ENCODE peak calls at places on chromosomes 7 and 10, in five cellular contexts. C, H, R, W and A are unnamed samples.

GRCh38 chr7:24115661-24116060 is 168.3 kb upstream of the NPY start:
- DNase-seq in R (no peak), H (no peak), W (no peak), C (no peak), A (no peak)

GRCh38 chr7:116216956-116217570 is 6.7 kb downstream of the TES start:
- DNase-seq in W (no peak), C (no peak), H (no peak), R (no peak), A (no peak)

GRCh38 chr10:1395025-1395981 is 339.1 kb downstream of the WDR37 start:
- DNase-seq in W (no peak), C (no peak), H (no peak), R (no peak), A (no peak)

GRCh38 chr7:100396421-100396982 is 23.2 kb downstream of the PILRA start:
- DNase-seq in W (no peak), R (no peak), H (peak), C (no peak), A (peak)

GRCh38 chr7:1693419-1693990 is 23.4 kb downstream of the ELFN1 start:
- DNase-seq in R (peak), W (no peak), C (peak), H (no peak), A (no peak)

GRCh38 chr10:43231523-43232078 is 35.3 kb downstream of the RASGEF1A start:
- DNase-seq in W (no peak), H (peak), C (peak), R (peak), A (no peak)

GRCh38 chr10:82668266-82668665 is 793.3 kb downstream of the NRG3 start:
- DNase-seq in R (no peak), C (no peak), W (no peak), H (no peak), A (no peak)

GRCh38 chr7:157586426-157586955 is 249.7 kb downstream of the DNAJB6 start:
- DNase-seq in H (no peak), W (no peak), C (no peak), R (peak), A (no peak)

GRCh38 chr7:144037414-144038096 is 11.2 kb upstream of the OR2A5 start:
- DNase-seq in C (no peak), W (no peak), H (no peak), R (no peak), A (no peak)

GRCh38 chr10:24344695-24345473 is 135.9 kb downstream of the KIAA1217 start:
- DNase-seq in C (no peak), R (no peak), H (no peak), W (no peak), A (no peak)

GRCh38 chr10:80755893-80756292 is 218.2 kb downstream of the SH2D4B start:
- DNase-seq in W (no peak), H (no peak), C (no peak), R (no peak), A (no peak)

GRCh38 chr10:80760914-80761371 is 223.2 kb downstream of the SH2D4B start:
- DNase-seq in W (no peak), C (no peak), R (no peak), H (no peak), A (peak)
- TF ChIP-seq CTCF in W (no peak), C (no peak), R (no peak), H (no peak), A (no peak)

DNA sequence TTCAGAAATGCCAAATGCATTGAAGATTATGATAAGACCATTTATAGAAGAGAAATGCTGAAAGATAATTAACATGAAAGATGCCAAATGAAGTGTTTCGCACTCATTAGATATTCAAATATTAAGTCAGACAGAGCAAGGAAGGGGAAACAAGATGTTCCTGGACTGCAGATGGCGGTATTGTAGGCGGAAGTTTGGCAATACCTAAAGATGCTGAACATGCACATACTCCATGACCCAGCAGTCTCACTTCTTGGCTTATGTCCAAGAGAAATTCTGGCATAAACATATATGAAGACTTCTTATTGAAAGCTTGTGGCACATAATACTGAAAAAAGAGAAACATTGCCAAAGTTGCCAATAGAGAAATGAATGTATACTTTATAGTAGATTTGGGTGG is 325.4 kb upstream of the SEMA3C start:
- DNase-seq in C (no peak), W (peak), R (no peak), H (no peak), A (no peak)
- TF ChIP-seq CTCF in C (no peak), W (no peak), R (no peak), H (no peak), A (no peak)

DNA sequence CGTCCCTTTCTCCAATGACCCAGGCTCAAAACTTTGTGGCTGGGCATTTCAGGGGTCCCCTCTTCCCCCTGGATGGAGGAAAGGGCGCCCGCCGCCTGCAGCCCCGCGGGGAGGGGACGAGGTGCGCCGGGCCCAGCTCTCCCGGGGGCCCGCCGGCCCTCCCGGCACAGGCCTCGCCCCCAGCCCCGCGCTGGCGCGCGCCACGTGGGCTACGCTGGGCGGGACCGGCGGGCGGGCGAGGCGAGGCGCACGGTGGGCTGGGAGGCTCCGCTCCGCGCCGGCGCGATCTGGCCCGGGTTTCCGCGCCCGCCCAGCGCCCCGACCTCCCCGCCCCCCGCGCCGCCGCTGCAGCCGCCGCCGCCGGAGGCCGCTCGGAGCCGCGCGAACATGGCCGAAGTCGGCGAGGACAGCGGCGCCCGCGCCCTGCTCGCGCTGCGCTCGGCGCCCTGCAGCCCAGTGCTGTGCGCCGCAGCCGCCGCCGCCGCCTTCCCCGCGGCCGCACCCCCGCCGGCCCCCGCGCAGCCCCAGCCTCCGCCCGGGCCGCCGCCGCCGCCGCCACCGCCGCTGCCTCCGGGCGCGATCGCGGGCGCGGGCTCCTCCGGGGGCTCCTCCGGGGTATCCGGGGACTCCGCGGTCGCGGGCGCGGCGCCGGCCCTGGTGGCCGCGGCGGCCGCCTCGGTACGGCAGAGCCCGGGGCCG is at the start of gene FOXK1:
- DNase-seq in C (peak), R (peak), W (no peak), H (peak), A (peak)
- TF ChIP-seq CTCF in C (no peak), R (no peak), W (no peak), H (no peak), A (peak)

DNA sequence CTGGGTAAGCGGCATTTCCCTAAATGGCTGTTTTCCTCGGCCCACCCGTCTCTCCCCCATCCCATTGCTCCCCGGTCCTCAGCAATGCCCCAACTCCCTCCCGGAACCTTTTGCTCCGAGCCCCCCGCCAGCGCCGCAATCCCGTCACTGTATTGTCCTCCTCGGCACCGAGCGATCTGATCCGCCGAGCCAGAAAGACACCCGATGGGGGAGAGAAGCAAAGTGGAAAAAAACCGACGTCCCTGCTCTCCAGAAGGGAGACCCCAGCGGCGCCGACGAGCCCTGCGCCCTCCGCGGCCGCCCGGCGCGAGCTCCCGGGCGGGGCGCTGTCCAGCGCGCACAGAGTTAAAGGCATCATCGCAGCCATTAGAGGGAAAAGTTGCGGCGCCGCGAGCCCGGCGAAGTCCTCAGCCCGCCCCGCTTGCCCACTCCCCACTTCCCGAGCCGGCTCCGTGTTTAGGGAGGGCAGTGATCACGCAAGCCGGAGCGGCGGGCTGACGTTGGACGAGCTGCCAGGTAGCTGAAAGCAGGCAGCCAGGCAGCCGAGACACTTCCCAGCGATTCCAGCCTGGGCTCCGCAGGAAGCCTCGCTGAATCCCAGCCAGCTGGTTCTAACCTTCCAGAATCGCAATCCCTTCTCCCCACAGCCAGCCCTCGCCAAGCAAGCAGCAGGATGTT is at the start of gene VSTM2A:
- DNase-seq in C (peak), W (no peak), R (peak), H (no peak), A (no peak)
- TF ChIP-seq CTCF in C (no peak), W (no peak), R (no peak), H (no peak), A (no peak)

DNA sequence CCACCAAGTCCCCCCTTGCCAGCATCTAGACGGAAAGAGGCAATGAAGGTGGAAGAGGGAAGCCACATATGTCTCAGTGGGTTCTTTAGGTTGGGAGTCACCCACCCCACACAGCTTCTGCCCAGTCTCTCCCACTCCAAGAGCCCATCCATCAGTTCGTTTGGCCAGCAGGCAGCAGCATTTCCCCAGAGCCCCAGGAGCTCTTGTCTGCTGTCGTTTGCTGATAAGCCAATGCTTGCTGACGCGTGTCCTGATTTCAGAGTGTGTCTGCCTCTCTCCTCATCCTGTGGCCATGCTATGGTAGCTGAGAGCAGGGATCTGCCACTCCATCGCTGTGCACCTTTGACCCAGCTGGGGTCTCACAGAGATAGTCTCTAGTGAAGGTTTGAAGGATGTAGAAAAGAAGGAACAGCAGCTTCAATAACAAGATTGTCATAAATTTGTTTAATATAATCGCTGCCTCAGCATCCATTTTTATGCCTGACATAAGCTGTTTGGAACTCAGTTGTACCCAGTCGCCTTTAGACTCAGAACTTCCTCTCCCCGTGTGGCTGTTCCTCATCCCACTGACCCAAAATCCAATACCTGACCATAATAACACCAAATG is 39.4 kb upstream of the GDF10 start:
- DNase-seq in C (no peak), H (peak), W (no peak), R (peak), A (no peak)
- TF ChIP-seq CTCF in C (no peak), H (no peak), W (no peak), R (no peak), A (no peak)

GRCh38 chr7:76318488-76319353 is 16.2 kb downstream of the HSPB1 start:
- DNase-seq in R (no peak), W (no peak), H (peak), C (peak), A (peak)
- TF ChIP-seq CTCF in R (peak), W (no peak), H (peak), C (no peak), A (peak)